ENCODE peak calls at places on chromosomes 11 and 22, in nine cellular contexts. G is GM23248, M is hepatocyte, Y is GM23338, V is SK-N-SH, S is PC-3, Q is MM.1S, U is HCT116, J is OCI-LY7. R is an unnamed sample.

GRCh38 chr11:73597340-73597955 is 464 bp downstream of the FAM168A start:
- DNase-seq in G (peak; percentile 23), M (peak; percentile 8), Y (peak; percentile 55), V (peak; percentile 20), S (no peak), Q (no peak), U (no peak), J (no peak), R (no peak)

GRCh38 chr11:35142481-35143207 is 3.7 kb downstream of the CD44 start:
- DNase-seq in G (peak; percentile 88), M (peak; percentile 48), Y (peak; percentile 41), V (no peak), S (peak; percentile 83), Q (peak; percentile 59), U (no peak), J (peak; percentile 43), R (peak; percentile 33)

GRCh38 chr22:31532060-31532459 is 35.7 kb downstream of the SFI1 start:
- DNase-seq in G (peak; percentile 23), M (no peak), Y (no peak), V (no peak), S (no peak), Q (no peak), U (no peak), J (no peak), R (no peak)

GRCh38 chr11:17475666-17476316 is 854 bp downstream of the ABCC8 start:
- DNase-seq in G (no peak), M (no peak), Y (peak; percentile 57), V (peak; percentile 66), S (no peak), Q (no peak), U (no peak), J (no peak), R (peak; percentile 70)

GRCh38 chr11:7672960-7673723 is at the start of gene CYB5R2:
- DNase-seq in G (peak; percentile 78), M (peak; percentile 86), Y (peak; percentile 80), V (peak; percentile 39), S (no peak), Q (no peak), U (peak; percentile 13), J (no peak), R (peak; percentile 83)

GRCh38 chr22:44182591-44183588 is 2.2 kb downstream of the PARVG start:
- DNase-seq in G (no peak), M (no peak), Y (no peak), V (no peak), S (no peak), Q (no peak), U (no peak), J (peak; percentile 24), R (no peak)

GRCh38 chr11:128893578-128894295 is 2.6 kb downstream of the KCNJ5 start:
- DNase-seq in G (no peak), M (no peak), Y (no peak), V (no peak), S (no peak), Q (peak; percentile 82), U (no peak), J (no peak), R (no peak)

GRCh38 chr11:68297812-68298658 is 14.4 kb upstream of the LRP5 start:
- DNase-seq in G (peak; percentile 81), M (peak; percentile 89), Y (peak; percentile 85), V (peak; percentile 92), S (peak; percentile 89), Q (peak; percentile 65), U (peak; percentile 52), J (peak; percentile 73), R (peak; percentile 84)

GRCh38 chr22:45584121-45584570 is 81.5 kb downstream of the FBLN1 start:
- DNase-seq in G (peak; percentile 53), M (no peak), Y (no peak), V (no peak), S (no peak), Q (no peak), U (no peak), J (peak; percentile 27), R (no peak)

GRCh38 chr11:133893381-133893780 is 48.1 kb upstream of the SPATA19 start:
- DNase-seq in G (no peak), M (no peak), Y (no peak), V (peak; percentile 1), S (no peak), Q (no peak), U (no peak), J (no peak), R (no peak)

GRCh38 chr11:116502641-116503061 is 270.1 kb downstream of the BUD13 start:
- DNase-seq in G (no peak), M (no peak), Y (no peak), V (no peak), S (no peak), Q (no peak), U (no peak), J (no peak), R (no peak)

GRCh38 chr11:105923814-105924213 is 98.2 kb downstream of the MSANTD4 start:
- DNase-seq in G (peak; percentile 62), M (no peak), Y (no peak), V (no peak), S (peak; percentile 80), Q (no peak), U (no peak), J (no peak), R (no peak)

DNA sequence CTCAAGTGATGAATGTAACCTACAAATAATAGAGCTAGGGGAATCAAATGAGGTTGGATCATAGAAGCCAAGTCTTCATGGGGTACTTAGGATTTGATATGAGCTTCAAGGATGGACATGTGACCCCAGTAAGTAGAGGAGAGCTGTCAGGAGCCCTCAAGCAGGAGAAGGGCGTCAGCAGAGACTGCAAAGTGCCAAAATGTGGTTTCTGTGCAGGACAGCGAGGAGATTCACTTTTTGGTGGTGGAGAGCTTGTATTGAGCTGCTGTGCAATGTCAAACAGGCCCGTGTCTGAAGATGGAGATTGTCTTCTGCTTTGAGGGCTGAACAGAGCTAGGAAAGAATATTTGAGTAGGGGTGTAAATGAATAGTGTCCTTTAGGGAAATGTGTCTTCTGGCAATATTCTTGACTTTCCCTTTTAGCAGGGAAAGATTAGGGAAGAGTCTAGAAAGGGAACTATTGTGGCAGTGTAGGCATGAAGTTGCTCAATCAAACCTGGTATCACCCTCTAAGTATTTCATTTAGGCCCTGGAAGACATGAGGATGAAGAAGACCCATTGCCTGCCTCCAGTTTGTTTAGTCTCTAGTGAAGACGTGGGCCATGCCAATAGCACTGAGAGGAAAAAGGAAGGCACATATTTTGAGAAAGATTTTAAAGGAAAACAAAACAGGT is 31.2 kb upstream of the SORL1-AS1 start:
- DNase-seq in G (no peak), M (no peak), Y (no peak), V (no peak), S (no peak), Q (no peak), U (no peak), J (no peak), R (no peak)
- H4K20me1 ChIP-seq in G (no peaks in the 10 kb centered on the region), M (no peaks in the 10 kb centered on the region), Y (no peaks in the 10 kb centered on the region), V (no peaks in the 10 kb centered on the region), S (no peaks in the 10 kb centered on the region), Q (no peaks in the 10 kb centered on the region), U (no peaks in the 10 kb centered on the region), J (no peaks in the 10 kb centered on the region), R (peaks cover 3% of the 10 kb centered on the region)

DNA sequence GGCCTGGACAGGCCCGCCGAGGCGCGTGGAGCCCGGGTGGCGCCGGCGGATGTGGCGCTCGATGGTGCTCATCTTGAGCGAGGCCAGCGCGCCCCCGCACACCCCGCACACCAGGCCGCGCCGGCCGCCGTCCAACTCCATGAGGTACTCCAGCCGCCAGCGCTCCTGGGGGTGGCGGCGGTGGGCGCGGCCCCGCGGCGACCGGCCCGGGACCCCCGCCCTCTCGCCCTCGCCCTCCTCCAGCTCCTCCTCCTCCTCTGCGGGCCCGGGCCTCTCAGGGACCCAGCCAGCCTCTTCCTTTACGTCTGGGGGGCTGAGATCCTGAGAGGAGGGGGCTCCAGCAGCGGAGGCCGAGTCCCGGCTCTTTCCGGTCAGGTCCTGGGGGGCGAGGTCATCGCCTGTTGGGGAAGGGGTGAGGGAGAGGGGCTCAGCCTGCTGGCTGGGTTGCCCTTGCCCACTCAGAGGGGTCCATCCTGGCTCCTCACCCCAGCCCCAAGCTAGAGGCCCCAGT is 4.3 kb downstream of the ZFTA start:
- DNase-seq in G (no peak), M (peak; percentile 10), Y (no peak), V (peak; percentile 31), S (no peak), Q (no peak), U (no peak), J (no peak), R (peak; percentile 83)
- H3K4me1 ChIP-seq in G (peaks cover 3% of the 10 kb centered on the region), M (peaks cover 51% of the 10 kb centered on the region), Y (peaks cover 51% of the 10 kb centered on the region), V (no peaks in the 10 kb centered on the region), S (peaks cover 9% of the 10 kb centered on the region), Q (peaks cover under 1% of the 10 kb centered on the region), U (peaks cover 10% of the 10 kb centered on the region), J (peaks cover 14% of the 10 kb centered on the region), R (peaks cover 42% of the 10 kb centered on the region)

DNA sequence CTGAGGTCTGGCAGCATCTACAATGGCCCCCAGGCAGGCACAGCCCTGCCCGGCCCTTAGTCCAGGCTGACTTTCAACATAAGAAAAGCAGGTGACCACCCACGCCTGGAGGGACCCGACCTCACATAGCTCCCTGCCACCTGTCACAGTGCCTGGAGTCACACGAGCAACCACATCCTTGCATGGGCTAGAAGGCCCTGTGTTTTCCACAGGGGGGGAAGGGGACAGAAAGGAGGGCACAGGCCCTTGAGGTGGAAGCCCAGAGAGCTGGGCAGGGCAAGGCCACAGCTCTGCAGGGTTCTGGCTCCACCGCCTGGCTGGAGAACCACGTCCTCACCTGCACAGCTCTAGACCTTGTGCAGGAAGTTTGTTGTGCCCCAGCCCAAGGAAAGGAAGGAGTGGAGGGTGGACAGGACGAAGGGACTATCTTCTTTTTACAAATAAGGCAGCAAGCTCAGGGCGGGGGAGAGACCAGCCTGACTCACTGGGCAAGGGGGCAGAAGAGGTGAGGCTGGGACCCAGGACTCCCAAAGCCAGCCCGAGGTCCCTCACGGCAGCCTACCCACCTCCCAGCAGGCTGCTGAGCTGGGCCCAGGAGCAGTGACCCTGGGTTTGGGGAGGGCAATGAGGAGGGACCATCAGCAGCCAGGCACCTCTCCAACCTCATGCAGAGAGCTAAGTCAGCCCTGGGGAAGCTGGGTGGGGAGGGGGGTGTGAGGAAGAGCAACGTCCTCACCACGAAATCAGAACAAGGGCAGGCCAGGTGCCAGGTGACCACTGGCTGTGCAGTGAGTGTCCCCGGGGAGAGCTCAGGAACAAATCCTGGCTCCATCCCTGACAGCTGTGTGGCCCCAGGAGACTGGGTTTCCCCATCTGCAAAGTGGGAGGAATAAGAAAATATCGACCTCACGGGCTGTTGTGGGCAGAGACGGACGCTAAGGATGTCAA is 4.3 kb downstream of the C1QTNF6 start:
- DNase-seq in G (no peak), M (no peak), Y (no peak), V (no peak), S (no peak), Q (no peak), U (no peak), J (no peak), R (no peak)
- TF ChIP-seq EZH2phosphoT487 in G (no peak), M (no peak), Y (no peak), V (no peak), S (no peak), Q (no peak), U (no peak), J (no peak), R (no peak)

DNA sequence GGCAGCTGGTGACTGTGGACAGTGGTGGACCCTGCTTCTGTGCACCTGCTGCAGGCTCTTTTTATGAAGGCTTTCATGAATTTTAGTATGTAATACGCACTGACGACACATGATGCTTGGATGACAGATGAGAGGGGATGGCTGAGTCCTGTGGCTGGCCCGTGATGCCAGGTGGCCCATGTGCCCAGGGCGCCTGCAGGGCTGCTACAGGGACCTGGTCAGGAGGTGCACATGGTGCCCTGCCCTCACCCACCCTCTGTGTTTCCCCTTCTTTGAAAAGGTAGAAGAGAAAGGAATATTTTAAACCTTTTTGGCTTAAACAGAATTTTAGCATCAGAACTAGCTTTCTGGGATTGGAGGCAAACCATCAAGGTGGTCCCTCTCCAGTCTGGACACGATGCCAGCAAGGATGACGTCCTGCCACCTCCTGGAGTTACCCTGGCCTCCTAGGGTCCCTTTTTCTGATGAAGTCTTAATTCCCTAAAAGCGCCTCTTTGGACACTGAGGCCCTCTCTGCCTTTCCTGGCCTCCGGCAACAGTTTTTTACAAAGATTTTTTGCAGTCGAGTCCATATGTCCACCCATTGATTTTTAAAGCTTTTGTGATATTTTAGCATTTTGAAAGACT is 5.4 kb upstream of the RANBP1 start:
- DNase-seq in G (no peak), M (no peak), Y (no peak), V (no peak), S (no peak), Q (no peak), U (no peak), J (no peak), R (no peak)
- H4K20me1 ChIP-seq in G (no peaks in the 10 kb centered on the region), M (no peaks in the 10 kb centered on the region), Y (peaks cover 21% of the 10 kb centered on the region), V (peaks cover 14% of the 10 kb centered on the region), S (no peaks in the 10 kb centered on the region), Q (no peaks in the 10 kb centered on the region), U (no peaks in the 10 kb centered on the region), J (no peaks in the 10 kb centered on the region), R (peaks cover 39% of the 10 kb centered on the region)

R was measured in neural progenitor cell.